ENCODE peak calls at places on chromosomes 11 and 22, in six cellular contexts. B is T follicular helper cell; P is CD8-positive, alpha-beta T cell; U is T-helper 9 cell; H is spleen; T is COR-L47. X is an unnamed sample.
A peak's percentile ranks its signal among the peaks of the same experiment; 100 is the strongest.

GRCh38 chr11:110069158-110069737 is 23.9 kb upstream of the ZC3H12C start:
- DNase-seq in B (no peak), P (no peak), U (no peak), H (no peak), T (peak; percentile 81), X (peak; percentile 95)

GRCh38 chr22:25067851-25068421 is 115.4 kb downstream of the KIAA1671 start:
- DNase-seq in B (peak; percentile 85), P (peak; percentile 73), U (peak; percentile 75), H (peak; percentile 90), T (no peak), X (no peak)

GRCh38 chr11:811446-812245 is 1.9 kb downstream of the RPLP2 start:
- DNase-seq in B (no peak), P (no peak), U (no peak), H (no peak), T (no peak), X (no peak)

GRCh38 chr22:26890870-26891269 is 233.5 kb downstream of the MIAT start:
- DNase-seq in B (no peak), P (no peak), U (no peak), H (no peak), T (peak; percentile 47), X (no peak)

GRCh38 chr11:120219157-120219934 is 8.5 kb downstream of the OAF start:
- DNase-seq in B (no peak), P (no peak), U (no peak), H (no peak), T (no peak), X (no peak)

GRCh38 chr11:118059231-118059940 is 17.5 kb upstream of the TMPRSS4 start:
- DNase-seq in B (no peak), P (no peak), U (no peak), H (no peak), T (no peak), X (no peak)

GRCh38 chr22:36245805-36246356 is 6.6 kb upstream of the APOL2 start:
- DNase-seq in B (no peak), P (no peak), U (no peak), H (no peak), T (no peak), X (no peak)

GRCh38 chr11:66996609-66997273 is 21.6 kb downstream of the C11orf86 start:
- DNase-seq in B (no peak), P (no peak), U (no peak), H (no peak), T (no peak), X (no peak)

GRCh38 chr11:130849215-130849568 is 67.1 kb downstream of the SNX19 start:
- DNase-seq in B (no peak), P (no peak), U (no peak), H (no peak), T (no peak), X (no peak)

GRCh38 chr11:35647535-35648092 is 15.0 kb upstream of the TRIM44 start:
- DNase-seq in B (no peak), P (no peak), U (no peak), H (no peak), T (no peak), X (no peak)

X was measured in glomerular endothelial cell.